ENCODE peak calls at places on chromosomes 4 and X, in nine cellular contexts. U is putamen; D is D721Med; T is AG10803; O is stimulated activated CD8-positive, alpha-beta memory T cell treated with anti-CD3 and anti-CD28 coated beads, Interleukin-7, amount 100 ng/mL, for 24 hours; F is endothelial cell; Z is GM23338; P is germinal center; S is NCI-H345. B is an unnamed sample.

GRCh38 chr4:181504846-181505374 is 738.3 kb upstream of the TENM3 start:
- DNase-seq in U (no peak), D (no peak), T (no peak), O (no peak), F (no peak), Z (no peak), P (no peak), S (no peak), B (no peak)

GRCh38 chrX:1464282-1465131 is 11.8 kb upstream of the ASMTL start:
- DNase-seq in U (no peak), D (no peak), T (no peak), O (no peak), F (no peak), Z (no peak), P (no peak), S (no peak), B (no peak)

GRCh38 chr4:15695240-15695699 is 7.6 kb upstream of the BST1 start:
- DNase-seq in U (no peak), D (no peak), T (peak), O (no peak), F (no peak), Z (peak), P (no peak), S (no peak), B (no peak)

GRCh38 chrX:118727686-118728339 is 407 bp downstream of the IL13RA1 start:
- DNase-seq in U (no peak), D (no peak), T (peak), O (no peak), F (peak), Z (no peak), P (no peak), S (peak), B (no peak)

GRCh38 chr4:118389731-118390520 is 37.1 kb upstream of the PRSS12 start:
- DNase-seq in U (no peak), D (no peak), T (peak), O (no peak), F (no peak), Z (no peak), P (no peak), S (no peak), B (no peak)

GRCh38 chrX:11137543-11138139 is 26.5 kb downstream of the HCCS start:
- DNase-seq in U (no peak), D (no peak), T (peak), O (no peak), F (no peak), Z (peak), P (no peak), S (peak), B (peak)

GRCh38 chrX:17930850-17931249 is 69.8 kb upstream of the RAI2 start:
- DNase-seq in U (no peak), D (no peak), T (no peak), O (no peak), F (no peak), Z (peak), P (no peak), S (peak), B (no peak)

GRCh38 chrX:20715176-20715575 is 448.5 kb upstream of the RPS6KA3 start:
- DNase-seq in U (no peak), D (no peak), T (no peak), O (no peak), F (no peak), Z (no peak), P (no peak), S (no peak), B (no peak)

GRCh38 chr4:112099701-112100289 is 45.5 kb upstream of the FAM241A start:
- DNase-seq in U (peak), D (no peak), T (peak), O (no peak), F (no peak), Z (peak), P (peak), S (peak), B (peak)

GRCh38 chr4:10006604-10007435 is 14.5 kb downstream of the SLC2A9 start:
- DNase-seq in U (no peak), D (no peak), T (peak), O (no peak), F (no peak), Z (no peak), P (no peak), S (no peak), B (no peak)

GRCh38 chr4:123304151-123305021 is 92.2 kb upstream of the SPRY1 start:
- DNase-seq in U (peak), D (no peak), T (no peak), O (no peak), F (peak), Z (peak), P (no peak), S (peak), B (no peak)

GRCh38 chr4:156493858-156494257 is 477.7 kb downstream of the PDGFC start:
- DNase-seq in U (no peak), D (no peak), T (peak), O (no peak), F (no peak), Z (no peak), P (no peak), S (no peak), B (no peak)

GRCh38 chrX:118807151-118808017 is 16.2 kb upstream of the ZCCHC12 start:
- DNase-seq in U (peak), D (no peak), T (peak), O (no peak), F (peak), Z (peak), P (no peak), S (peak), B (peak)

GRCh38 chr4:37835806-37836205 is 9.3 kb downstream of the PGM2 start:
- DNase-seq in U (no peak), D (no peak), T (no peak), O (no peak), F (no peak), Z (no peak), P (no peak), S (no peak), B (no peak)

GRCh38 chr4:121819216-121819980 is 4.3 kb downstream of the CCNA2 start:
- DNase-seq in U (no peak), D (no peak), T (peak), O (no peak), F (no peak), Z (no peak), P (no peak), S (no peak), B (no peak)

GRCh38 chr4:141534985-141535384 is 101.4 kb upstream of the IL15 start:
- DNase-seq in U (no peak), D (no peak), T (no peak), O (no peak), F (no peak), Z (no peak), P (no peak), S (no peak), B (no peak)

GRCh38 chr4:126973201-126973600 is 659.6 kb upstream of the INTU start:
- DNase-seq in U (no peak), D (no peak), T (peak), O (no peak), F (no peak), Z (no peak), P (no peak), S (no peak), B (no peak)

GRCh38 chr4:109846395-109847098 is 1.4 kb upstream of the LRIT3 start:
- DNase-seq in U (no peak), D (no peak), T (no peak), O (no peak), F (no peak), Z (no peak), P (no peak), S (no peak), B (no peak)

GRCh38 chrX:125998432-125998831 is 167.7 kb downstream of the DCAF12L2 start:
- DNase-seq in U (no peak), D (no peak), T (no peak), O (no peak), F (peak), Z (peak), P (no peak), S (no peak), B (no peak)

GRCh38 chr4:115374621-115375020 is 261.2 kb upstream of the NDST4 start:
- DNase-seq in U (no peak), D (no peak), T (no peak), O (no peak), F (no peak), Z (no peak), P (no peak), S (no peak), B (no peak)

GRCh38 chr4:7282094-7282370 is 89.7 kb downstream of the SORCS2 start:
- DNase-seq in U (no peak), D (no peak), T (peak), O (no peak), F (no peak), Z (no peak), P (no peak), S (no peak), B (no peak)

GRCh38 chrX:4560192-4560591 is 846.7 kb upstream of the PRKX start:
- DNase-seq in U (no peak), D (no peak), T (no peak), O (no peak), F (no peak), Z (no peak), P (no peak), S (no peak), B (no peak)

GRCh38 chr4:30903493-30903892 is 183.3 kb downstream of the PCDH7 start:
- DNase-seq in U (no peak), D (no peak), T (no peak), O (no peak), F (no peak), Z (no peak), P (no peak), S (no peak), B (no peak)

GRCh38 chr4:94757192-94758140 is at the start of gene BMPR1B:
- DNase-seq in U (peak), D (no peak), T (peak), O (no peak), F (peak), Z (peak), P (no peak), S (no peak), B (peak)

GRCh38 chr4:168536448-168536847 is 39.6 kb downstream of the PALLD start:
- DNase-seq in U (no peak), D (no peak), T (no peak), O (no peak), F (no peak), Z (no peak), P (no peak), S (no peak), B (no peak)

GRCh38 chrX:3268804-3269203 is 77.6 kb downstream of the MXRA5 start:
- DNase-seq in U (no peak), D (no peak), T (peak), O (no peak), F (no peak), Z (no peak), P (no peak), S (no peak), B (no peak)

GRCh38 chr4:105196523-105197145 is 50.0 kb downstream of the TET2 start:
- DNase-seq in U (no peak), D (no peak), T (no peak), O (no peak), F (no peak), Z (peak), P (peak), S (no peak), B (peak)

GRCh38 chr4:188161167-188161566 is 21.9 kb downstream of the TRIML1 start:
- DNase-seq in U (no peak), D (no peak), T (no peak), O (no peak), F (no peak), Z (no peak), P (no peak), S (no peak), B (no peak)

GRCh38 chrX:110750526-110751189 is 45.0 kb downstream of the CHRDL1 start:
- DNase-seq in U (no peak), D (no peak), T (no peak), O (no peak), F (no peak), Z (no peak), P (no peak), S (no peak), B (no peak)

GRCh38 chr4:158051401-158052235 is 121.2 kb downstream of the GASK1B start:
- DNase-seq in U (no peak), D (no peak), T (peak), O (no peak), F (no peak), Z (no peak), P (no peak), S (no peak), B (no peak)

GRCh38 chr4:63528592-63528991 is 880.7 kb downstream of the TECRL start:
- DNase-seq in U (no peak), D (no peak), T (no peak), O (no peak), F (no peak), Z (peak), P (no peak), S (no peak), B (no peak)

GRCh38 chr4:118270492-118270891 is 82.3 kb downstream of the PRSS12 start:
- DNase-seq in U (peak), D (no peak), T (peak), O (no peak), F (no peak), Z (peak), P (peak), S (peak), B (peak)

GRCh38 chr4:112302320-112303274 is 5.4 kb downstream of the ALPK1 start:
- DNase-seq in U (no peak), D (no peak), T (no peak), O (no peak), F (no peak), Z (no peak), P (no peak), S (no peak), B (no peak)